ENCODE peak calls at places on chromosomes 16 and 17, in four cellular contexts. One of them, this sample, is unnamed.

GRCh38 chr17:42598905-42599304 is 10.3 kb downstream of the RETREG3 start:
- DNase-seq in IMR-90: no peak
- DNase-seq in A549: no peak
- DNase-seq in activated B cell treated with CpG ODN at 0.5 μM for 24 hours: no peak
- DNase-seq in this sample: no peak

GRCh38 chr16:11800385-11800718 is 3.3 kb upstream of the ZC3H7A start:
- DNase-seq in A549: no peak
- DNase-seq in IMR-90: no peak
- DNase-seq in activated B cell treated with CpG ODN at 0.5 μM for 24 hours: no peak
- DNase-seq in this sample: no peak

GRCh38 chr17:57242148-57242547 is 14.2 kb upstream of the MSI2 start:
- DNase-seq in IMR-90: no peak
- DNase-seq in activated B cell treated with CpG ODN at 0.5 μM for 24 hours: no peak
- DNase-seq in A549: no peak
- DNase-seq in this sample: no peak

GRCh38 chr17:55772086-55772485 is 21.2 kb downstream of the PCTP start:
- DNase-seq in IMR-90: no peak
- DNase-seq in A549: no peak
- DNase-seq in activated B cell treated with CpG ODN at 0.5 μM for 24 hours: no peak
- DNase-seq in this sample: no peak

GRCh38 chr16:4194661-4195060 is 47.2 kb downstream of the SRL start:
- DNase-seq in IMR-90: no peak
- DNase-seq in A549: no peak
- DNase-seq in activated B cell treated with CpG ODN at 0.5 μM for 24 hours: no peak
- DNase-seq in this sample: no peak

GRCh38 chr17:76554131-76554530 is 14.3 kb downstream of the PRCD start:
- DNase-seq in activated B cell treated with CpG ODN at 0.5 μM for 24 hours: no peak
- DNase-seq in A549: no peak
- DNase-seq in IMR-90: no peak
- DNase-seq in this sample: no peak

GRCh38 chr16:16021988-16022682 is 72.7 kb downstream of the ABCC1 start:
- DNase-seq in A549: peak; percentile 97
- DNase-seq in activated B cell treated with CpG ODN at 0.5 μM for 24 hours: no peak
- DNase-seq in IMR-90: peak; percentile 97
- DNase-seq in this sample: no peak

GRCh38 chr17:1232786-1233185 is 37.5 kb upstream of the BHLHA9 start:
- DNase-seq in IMR-90: peak; percentile 82
- DNase-seq in A549: peak; percentile 75
- DNase-seq in activated B cell treated with CpG ODN at 0.5 μM for 24 hours: no peak
- DNase-seq in this sample: no peak

GRCh38 chr16:55391760-55392375 is 67.9 kb downstream of the IRX6 start:
- DNase-seq in activated B cell treated with CpG ODN at 0.5 μM for 24 hours: no peak
- DNase-seq in A549: no peak
- DNase-seq in IMR-90: no peak
- DNase-seq in this sample: no peak

GRCh38 chr17:12229315-12229714 is 208.6 kb downstream of the MAP2K4 start:
- DNase-seq in activated B cell treated with CpG ODN at 0.5 μM for 24 hours: no peak
- DNase-seq in IMR-90: no peak
- DNase-seq in A549: no peak
- DNase-seq in this sample: no peak

GRCh38 chr17:29138184-29138955 is 41.8 kb downstream of the MYO18A start:
- DNase-seq in IMR-90: peak; percentile 68
- DNase-seq in activated B cell treated with CpG ODN at 0.5 μM for 24 hours: peak; percentile 25
- DNase-seq in A549: no peak
- DNase-seq in this sample: no peak

GRCh38 chr16:1530883-1531637 is 2.4 kb upstream of the TMEM204 start:
- DNase-seq in IMR-90: peak; percentile 43
- DNase-seq in activated B cell treated with CpG ODN at 0.5 μM for 24 hours: no peak
- DNase-seq in A549: no peak
- DNase-seq in this sample: no peak

GRCh38 chr16:25012525-25012991 is 2.6 kb downstream of the ARHGAP17 start:
- DNase-seq in IMR-90: peak; percentile 76
- DNase-seq in A549: peak; percentile 49
- DNase-seq in activated B cell treated with CpG ODN at 0.5 μM for 24 hours: no peak
- DNase-seq in this sample: no peak

GRCh38 chr17:33234930-33235685 is 58.0 kb downstream of the ASIC2 start:
- DNase-seq in activated B cell treated with CpG ODN at 0.5 μM for 24 hours: no peak
- DNase-seq in A549: peak; percentile 66
- DNase-seq in IMR-90: peak; percentile 97
- DNase-seq in this sample: no peak

GRCh38 chr16:287298-287811 is 4.4 kb downstream of the PDIA2 start:
- DNase-seq in activated B cell treated with CpG ODN at 0.5 μM for 24 hours: no peak
- DNase-seq in IMR-90: no peak
- DNase-seq in A549: peak; percentile 42
- DNase-seq in this sample: no peak

GRCh38 chr16:49834496-49835009 is 21.4 kb downstream of the ZNF423 start:
- DNase-seq in A549: no peak
- DNase-seq in IMR-90: no peak
- DNase-seq in activated B cell treated with CpG ODN at 0.5 μM for 24 hours: no peak
- DNase-seq in this sample: peak; percentile 56

GRCh38 chr16:19705843-19706242 is 12.2 kb downstream of the KNOP1 start:
- DNase-seq in activated B cell treated with CpG ODN at 0.5 μM for 24 hours: no peak
- DNase-seq in IMR-90: no peak
- DNase-seq in A549: no peak
- DNase-seq in this sample: no peak

GRCh38 chr17:6346387-6346786 is 88.5 kb downstream of the AIPL1 start:
- DNase-seq in IMR-90: no peak
- DNase-seq in A549: no peak
- DNase-seq in activated B cell treated with CpG ODN at 0.5 μM for 24 hours: no peak
- DNase-seq in this sample: no peak

GRCh38 chr16:67311607-67312449 is 14.7 kb downstream of the KCTD19 start:
- DNase-seq in activated B cell treated with CpG ODN at 0.5 μM for 24 hours: no peak
- DNase-seq in A549: peak; percentile 94
- DNase-seq in IMR-90: peak; percentile 100
- DNase-seq in this sample: no peak

GRCh38 chr17:21380659-21381058 is 4.5 kb downstream of the KCNJ12 start:
- DNase-seq in activated B cell treated with CpG ODN at 0.5 μM for 24 hours: no peak
- DNase-seq in IMR-90: no peak
- DNase-seq in A549: no peak
- DNase-seq in this sample: no peak

GRCh38 chr16:11090947-11091785 is 146.8 kb downstream of the CLEC16A start:
- DNase-seq in A549: no peak
- DNase-seq in activated B cell treated with CpG ODN at 0.5 μM for 24 hours: no peak
- DNase-seq in IMR-90: no peak
- DNase-seq in this sample: no peak

GRCh38 chr17:21223086-21223485 is 9.1 kb upstream of the TMEM11 start:
- DNase-seq in IMR-90: no peak
- DNase-seq in activated B cell treated with CpG ODN at 0.5 μM for 24 hours: no peak
- DNase-seq in A549: no peak
- DNase-seq in this sample: no peak

GRCh38 chr17:83089322-83090156 is 10.1 kb downstream of the METRNL start:
- DNase-seq in IMR-90: no peak
- DNase-seq in A549: no peak
- DNase-seq in activated B cell treated with CpG ODN at 0.5 μM for 24 hours: no peak
- DNase-seq in this sample: no peak

GRCh38 chr16:337975-338575 is 14.4 kb downstream of the AXIN1 start:
- DNase-seq in A549: no peak
- DNase-seq in IMR-90: no peak
- DNase-seq in activated B cell treated with CpG ODN at 0.5 μM for 24 hours: no peak
- DNase-seq in this sample: no peak

GRCh38 chr17:54257440-54257839 is 434.7 kb downstream of the KIF2B start:
- DNase-seq in A549: no peak
- DNase-seq in activated B cell treated with CpG ODN at 0.5 μM for 24 hours: no peak
- DNase-seq in IMR-90: no peak
- DNase-seq in this sample: no peak

GRCh38 chr16:57829969-57830360 is 27.7 kb upstream of the KIFC3 start:
- DNase-seq in A549: no peak
- DNase-seq in IMR-90: no peak
- DNase-seq in activated B cell treated with CpG ODN at 0.5 μM for 24 hours: no peak
- DNase-seq in this sample: no peak
- TF ChIP-seq CTCF in A549: no peak
- TF ChIP-seq CTCF in IMR-90: no peak
- TF ChIP-seq CTCF in activated B cell treated with CpG ODN at 0.5 μM for 24 hours: no peak
- TF ChIP-seq CTCF in this sample: no peak

DNA sequence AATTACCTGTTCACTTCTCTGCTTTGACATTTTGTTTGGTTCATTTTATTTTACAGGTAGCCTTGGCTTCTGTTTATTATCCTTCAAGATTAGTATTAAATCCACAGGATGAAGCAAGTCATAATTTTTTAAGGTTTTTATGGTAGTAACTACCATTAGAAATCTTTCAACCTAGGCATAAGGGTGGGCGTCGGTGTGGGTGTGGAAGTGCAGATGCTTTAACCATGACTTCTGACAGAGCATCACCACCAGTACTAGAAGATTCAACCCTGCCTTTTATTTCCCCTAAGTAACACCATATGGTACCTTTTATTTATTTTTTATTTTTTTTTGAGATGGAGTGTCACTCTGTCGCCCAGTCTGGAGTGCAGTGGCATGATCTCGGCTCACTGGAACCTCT is 22.7 kb downstream of the AP2B1 start:
- DNase-seq in activated B cell treated with CpG ODN at 0.5 μM for 24 hours: no peak
- DNase-seq in IMR-90: no peak
- DNase-seq in A549: no peak
- DNase-seq in this sample: no peak
- TF ChIP-seq CTCF in activated B cell treated with CpG ODN at 0.5 μM for 24 hours: no peak
- TF ChIP-seq CTCF in IMR-90: no peak
- TF ChIP-seq CTCF in A549: no peak
- TF ChIP-seq CTCF in this sample: no peak

GRCh38 chr17:80751460-80752368 is 207.1 kb downstream of the RPTOR start:
- DNase-seq in A549: no peak
- DNase-seq in IMR-90: peak; percentile 58
- DNase-seq in activated B cell treated with CpG ODN at 0.5 μM for 24 hours: no peak
- DNase-seq in this sample: no peak
- TF ChIP-seq CTCF in A549: no peak
- TF ChIP-seq CTCF in IMR-90: no peak
- TF ChIP-seq CTCF in activated B cell treated with CpG ODN at 0.5 μM for 24 hours: no peak
- TF ChIP-seq CTCF in this sample: no peak

GRCh38 chr17:48374650-48375230 is 55.3 kb downstream of the SKAP1 start:
- DNase-seq in activated B cell treated with CpG ODN at 0.5 μM for 24 hours: no peak
- DNase-seq in IMR-90: no peak
- DNase-seq in A549: peak; percentile 74
- DNase-seq in this sample: no peak

GRCh38 chr17:48373882-48374281 is 56.1 kb downstream of the SKAP1 start:
- DNase-seq in A549: no peak
- DNase-seq in activated B cell treated with CpG ODN at 0.5 μM for 24 hours: no peak
- DNase-seq in IMR-90: no peak
- DNase-seq in this sample: no peak

GRCh38 chr17:48373130-48373844 is 56.7 kb downstream of the SKAP1 start:
- DNase-seq in IMR-90: no peak
- DNase-seq in activated B cell treated with CpG ODN at 0.5 μM for 24 hours: no peak
- DNase-seq in A549: no peak
- DNase-seq in this sample: no peak

GRCh38 chr17:48376926-48377325 is 53.1 kb downstream of the SKAP1 start:
- DNase-seq in A549: no peak
- DNase-seq in activated B cell treated with CpG ODN at 0.5 μM for 24 hours: no peak
- DNase-seq in IMR-90: no peak
- DNase-seq in this sample: no peak

GRCh38 chr17:48375356-48375755 is 54.7 kb downstream of the SKAP1 start:
- DNase-seq in A549: no peak
- DNase-seq in activated B cell treated with CpG ODN at 0.5 μM for 24 hours: no peak
- DNase-seq in IMR-90: peak; percentile 35
- DNase-seq in this sample: no peak
- TF ChIP-seq CTCF in A549: no peak
- TF ChIP-seq CTCF in activated B cell treated with CpG ODN at 0.5 μM for 24 hours: no peak
- TF ChIP-seq CTCF in IMR-90: no peak
- TF ChIP-seq CTCF in this sample: no peak

GRCh38 chr17:63434951-63435571 is 11.0 kb downstream of the CYB561 start:
- DNase-seq in A549: peak; percentile 62
- DNase-seq in IMR-90: peak; percentile 25
- DNase-seq in activated B cell treated with CpG ODN at 0.5 μM for 24 hours: no peak
- DNase-seq in this sample: no peak

GRCh38 chr17:63438092-63439051 is 7.7 kb downstream of the CYB561 start:
- DNase-seq in IMR-90: no peak
- DNase-seq in A549: no peak
- DNase-seq in activated B cell treated with CpG ODN at 0.5 μM for 24 hours: no peak
- DNase-seq in this sample: no peak

GRCh38 chr17:63437287-63438091 is 8.6 kb downstream of the CYB561 start:
- DNase-seq in IMR-90: no peak
- DNase-seq in A549: no peak
- DNase-seq in activated B cell treated with CpG ODN at 0.5 μM for 24 hours: no peak
- DNase-seq in this sample: no peak

GRCh38 chr17:63435681-63436522 is 10.2 kb downstream of the CYB561 start:
- DNase-seq in IMR-90: no peak
- DNase-seq in activated B cell treated with CpG ODN at 0.5 μM for 24 hours: no peak
- DNase-seq in A549: no peak
- DNase-seq in this sample: no peak

GRCh38 chr17:63436523-63437110 is 9.5 kb downstream of the CYB561 start:
- DNase-seq in IMR-90: no peak
- DNase-seq in activated B cell treated with CpG ODN at 0.5 μM for 24 hours: no peak
- DNase-seq in A549: peak; percentile 71
- DNase-seq in this sample: no peak
- TF ChIP-seq CTCF in IMR-90: no peak
- TF ChIP-seq CTCF in activated B cell treated with CpG ODN at 0.5 μM for 24 hours: no peak
- TF ChIP-seq CTCF in A549: peak; percentile 34
- TF ChIP-seq CTCF in this sample: peak; percentile 20

GRCh38 chr17:27665549-27665948 is 34.6 kb downstream of the LGALS9 start:
- DNase-seq in activated B cell treated with CpG ODN at 0.5 μM for 24 hours: no peak
- DNase-seq in A549: no peak
- DNase-seq in IMR-90: no peak
- DNase-seq in this sample: no peak
- TF ChIP-seq CTCF in activated B cell treated with CpG ODN at 0.5 μM for 24 hours: no peak
- TF ChIP-seq CTCF in A549: no peak
- TF ChIP-seq CTCF in IMR-90: no peak
- TF ChIP-seq CTCF in this sample: no peak

GRCh38 chr17:72432143-72432604 is 311.4 kb downstream of the SOX9 start:
- DNase-seq in A549: no peak
- DNase-seq in IMR-90: peak; percentile 53
- DNase-seq in activated B cell treated with CpG ODN at 0.5 μM for 24 hours: no peak
- DNase-seq in this sample: no peak
- TF ChIP-seq CTCF in A549: no peak
- TF ChIP-seq CTCF in IMR-90: peak; percentile 12
- TF ChIP-seq CTCF in activated B cell treated with CpG ODN at 0.5 μM for 24 hours: no peak
- TF ChIP-seq CTCF in this sample: no peak

GRCh38 chr17:46008591-46008990 is 9.5 kb downstream of the STH start:
- DNase-seq in IMR-90: no peak
- DNase-seq in A549: no peak
- DNase-seq in activated B cell treated with CpG ODN at 0.5 μM for 24 hours: no peak
- DNase-seq in this sample: peak; percentile 57

GRCh38 chr17:46009681-46010596 is 10.9 kb downstream of the STH start:
- DNase-seq in A549: peak; percentile 73
- DNase-seq in IMR-90: peak; percentile 62
- DNase-seq in activated B cell treated with CpG ODN at 0.5 μM for 24 hours: no peak
- DNase-seq in this sample: no peak

GRCh38 chr17:46011711-46012505 is 12.9 kb downstream of the STH start:
- DNase-seq in IMR-90: no peak
- DNase-seq in activated B cell treated with CpG ODN at 0.5 μM for 24 hours: no peak
- DNase-seq in A549: no peak
- DNase-seq in this sample: no peak

GRCh38 chr17:46012506-46013079 is 13.5 kb downstream of the STH start:
- DNase-seq in IMR-90: no peak
- DNase-seq in A549: no peak
- DNase-seq in activated B cell treated with CpG ODN at 0.5 μM for 24 hours: no peak
- DNase-seq in this sample: no peak

GRCh38 chr17:46010597-46011186 is 11.6 kb downstream of the STH start:
- DNase-seq in activated B cell treated with CpG ODN at 0.5 μM for 24 hours: no peak
- DNase-seq in IMR-90: no peak
- DNase-seq in A549: peak; percentile 78
- DNase-seq in this sample: no peak
- TF ChIP-seq CTCF in activated B cell treated with CpG ODN at 0.5 μM for 24 hours: no peak
- TF ChIP-seq CTCF in IMR-90: no peak
- TF ChIP-seq CTCF in A549: peak; percentile 53
- TF ChIP-seq CTCF in this sample: peak; percentile 50